ENCODE peak calls at places on chromosomes 6 and 20, in ten cellular contexts. S is stomach, O is uterus, E is endothelial cell of umbilical vein, I is heart left ventricle, K is GM12878, B is right lobe of liver, D is prostate gland, P is K562, M is Peyer's patch. G is an unnamed sample.

GRCh38 chr6:138503881-138504680 is 4.8 kb upstream of the NHSL1 start:
- DNase-seq in O (no peak), E (no peak), I (no peak), P (no peak), M (no peak), B (no peak), S (no peak), K (no peak), D (no peak), G (no peak)

GRCh38 chr6:14499804-14500203 is 382.2 kb downstream of the CD83 start:
- DNase-seq in S (no peak), E (no peak), O (no peak), M (no peak), I (no peak), K (no peak), D (no peak), P (no peak), B (no peak), G (no peak)

GRCh38 chr6:131023834-131024504 is 39.1 kb downstream of the EPB41L2 start:
- DNase-seq in B (no peak), I (no peak), E (peak), M (no peak), O (no peak), D (no peak), K (no peak), S (no peak), P (no peak), G (no peak)

GRCh38 chr6:105591053-105591452 is 188.2 kb upstream of the PREP start:
- DNase-seq in P (no peak), O (no peak), M (no peak), D (no peak), K (peak), I (no peak), B (no peak), E (no peak), S (no peak), G (no peak)

GRCh38 chr20:49668181-49668877 is 45.3 kb downstream of the B4GALT5 start:
- DNase-seq in K (peak), I (peak), P (peak), E (no peak), O (no peak), M (peak), S (peak), B (peak), D (no peak), G (peak)

GRCh38 chr6:2536451-2536850 is 214.3 kb downstream of the MYLK4 start:
- DNase-seq in P (no peak), E (no peak), M (no peak), I (no peak), S (no peak), O (no peak), D (no peak), K (no peak), B (no peak), G (no peak)

GRCh38 chr6:145327497-145328055 is 407.7 kb downstream of the EPM2A start:
- DNase-seq in P (no peak), I (no peak), O (no peak), B (no peak), E (no peak), D (no peak), M (no peak), S (no peak), K (no peak), G (no peak)

GRCh38 chr6:18388942-18389341 is 1.8 kb downstream of the RNF144B start:
- DNase-seq in O (no peak), B (no peak), I (no peak), K (no peak), M (no peak), P (no peak), S (no peak), D (peak), E (peak), G (no peak)

GRCh38 chr6:167778497-167779122 is 48.1 kb upstream of the AFDN start:
- DNase-seq in E (no peak), P (no peak), M (peak), S (peak), B (no peak), O (no peak), I (no peak), K (no peak), D (peak), G (peak)

GRCh38 chr6:68826501-68826900 is 191.4 kb downstream of the ADGRB3 start:
- DNase-seq in K (no peak), E (no peak), B (no peak), S (no peak), D (no peak), P (no peak), M (no peak), I (no peak), O (no peak), G (no peak)

GRCh38 chr6:3209114-3210023 is 18.1 kb downstream of the TUBB2B start:
- DNase-seq in O (peak), K (peak), E (no peak), S (peak), I (peak), P (peak), M (peak), D (no peak), B (no peak), G (no peak)

GRCh38 chr6:11025911-11026635 is 18.0 kb downstream of the ELOVL2 start:
- DNase-seq in I (no peak), M (no peak), O (no peak), D (no peak), K (no peak), E (no peak), P (no peak), B (no peak), S (no peak), G (no peak)

GRCh38 chr6:150547511-150548222 is 52.0 kb upstream of the PLEKHG1 start:
- DNase-seq in D (no peak), K (no peak), B (peak), P (no peak), E (no peak), M (no peak), I (peak), S (no peak), O (no peak), G (no peak)

GRCh38 chr20:50624351-50625016 is 66.9 kb downstream of the RIPOR3 start:
- DNase-seq in M (no peak), E (no peak), I (no peak), S (peak), K (no peak), P (no peak), D (peak), B (peak), O (no peak), G (no peak)

GRCh38 chr20:51584737-51585136 is 42.2 kb upstream of the NFATC2 start:
- DNase-seq in M (no peak), B (no peak), O (no peak), E (no peak), P (no peak), D (no peak), K (no peak), S (no peak), I (no peak), G (no peak)

GRCh38 chr6:43916091-43916923 is 146.3 kb downstream of the VEGFA start:
- DNase-seq in E (no peak), B (peak), M (peak), S (no peak), K (no peak), O (no peak), I (no peak), P (peak), D (no peak), G (no peak)
- H3K27ac ChIP-seq in E (no peak), B (peak), M (no peak), S (peak), K (no peak), O (peak), I (no peak), P (peak), D (no peak), G (peak)

GRCh38 chr6:30326446-30327231 is at the start of gene TRIM39:
- DNase-seq in O (peak), P (peak), K (peak), B (peak), I (peak), E (peak), S (peak), D (peak), M (peak), G (peak)

GRCh38 chr6:30325873-30326445 is 768 bp upstream of the TRIM39 start:
- DNase-seq in E (no peak), I (peak), M (peak), P (peak), K (peak), B (no peak), O (peak), D (no peak), S (no peak), G (no peak)

GRCh38 chr6:30323806-30324205 is 2.9 kb upstream of the TRIM39 start:
- DNase-seq in E (no peak), K (no peak), P (no peak), M (no peak), S (no peak), O (no peak), D (no peak), B (no peak), I (no peak), G (no peak)

GRCh38 chr6:30327232-30327746 is 562 bp downstream of the TRIM39 start:
- DNase-seq in M (no peak), S (no peak), P (no peak), E (no peak), I (no peak), B (no peak), D (no peak), O (no peak), K (peak), G (no peak)

DNA sequence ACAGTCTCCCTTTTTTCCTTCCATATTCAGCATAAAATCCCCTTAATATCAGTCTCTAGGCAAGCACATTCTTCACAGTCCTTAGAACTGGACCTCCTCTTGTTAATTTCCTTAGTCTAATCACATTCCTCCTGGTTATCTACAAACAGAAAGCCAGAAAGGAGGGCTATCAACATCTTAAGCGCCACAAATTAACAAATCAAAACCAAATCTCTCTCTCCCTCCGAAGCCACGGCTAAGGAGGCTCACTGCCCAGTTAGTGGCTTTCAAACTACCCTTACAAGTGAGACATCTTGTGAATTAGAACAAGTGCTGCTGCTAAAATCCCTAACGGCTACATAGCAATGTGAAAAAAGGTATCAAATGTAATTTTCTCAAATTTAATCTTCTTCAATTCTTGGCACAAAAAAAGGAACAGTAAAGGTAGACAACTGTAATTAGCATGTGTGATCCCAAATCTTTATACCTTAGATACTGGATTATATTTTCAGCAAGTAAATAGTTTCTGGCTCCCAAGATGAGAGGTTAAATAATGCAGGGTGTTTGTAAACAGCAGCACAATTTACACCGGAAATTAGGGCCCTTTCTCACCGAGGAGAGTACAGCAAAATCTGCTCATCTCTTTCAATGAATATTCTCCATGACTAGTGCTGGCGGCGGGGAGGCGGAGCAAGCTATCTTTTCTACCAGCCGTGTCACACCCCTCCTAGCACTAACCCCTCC is 1.4 kb upstream of the TRIM39 start:
- DNase-seq in P (no peak), I (no peak), E (peak), M (no peak), B (peak), D (peak), O (no peak), S (peak), K (peak), G (peak)
- TF ChIP-seq POLR2A in P (no peak), I (no peak), E (no peak), M (no peak), B (no peak), D (no peak), O (no peak), S (no peak), K (no peak), G (no peak)

GRCh38 chr20:59559863-59560262 is 44.5 kb upstream of the PHACTR3 start:
- DNase-seq in P (no peak), M (no peak), K (no peak), I (no peak), E (no peak), O (no peak), D (no peak), S (no peak), B (no peak), G (no peak)

GRCh38 chr20:59561228-59561605 is 43.1 kb upstream of the PHACTR3 start:
- DNase-seq in K (no peak), E (no peak), B (no peak), I (no peak), M (no peak), O (no peak), D (no peak), P (no peak), S (no peak), G (no peak)

GRCh38 chr20:59561614-59562277 is 42.6 kb upstream of the PHACTR3 start:
- DNase-seq in B (no peak), K (no peak), O (no peak), D (no peak), S (no peak), P (no peak), I (no peak), E (no peak), M (no peak), G (no peak)

GRCh38 chr20:59559024-59559817 is 45.1 kb upstream of the PHACTR3 start:
- DNase-seq in K (no peak), I (no peak), E (no peak), B (no peak), M (no peak), S (no peak), P (no peak), O (no peak), D (no peak), G (no peak)

DNA sequence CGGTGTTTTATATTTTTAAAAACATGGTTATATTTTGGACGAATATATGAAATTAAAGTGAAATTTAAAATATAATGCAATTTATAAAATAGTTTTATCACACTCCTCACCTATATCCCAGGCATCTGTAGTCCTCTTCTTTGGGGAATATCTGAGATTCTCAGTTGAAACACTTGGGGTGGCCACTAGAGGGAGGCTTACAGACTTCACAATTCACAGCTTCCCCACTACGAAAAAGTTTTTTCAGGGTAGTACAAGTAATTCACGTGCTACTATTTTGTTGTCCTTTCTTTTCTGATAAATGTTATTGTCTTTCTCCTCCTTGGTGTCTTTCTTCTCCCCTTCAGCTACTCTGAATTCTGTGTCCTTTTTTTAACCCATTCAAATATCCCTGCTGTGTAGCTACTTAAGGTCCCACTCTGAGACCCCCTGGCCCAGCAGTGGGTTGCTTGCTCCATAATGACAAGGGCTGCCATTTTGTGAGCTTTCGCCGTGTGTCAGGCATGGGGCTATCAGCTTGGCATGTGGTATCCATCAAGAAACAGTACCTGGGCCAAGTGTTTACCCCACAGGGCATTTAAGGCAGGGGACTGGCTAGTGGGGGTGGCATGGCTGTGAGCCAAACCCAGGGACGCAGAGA is 43.6 kb upstream of the PHACTR3 start:
- DNase-seq in M (no peak), I (no peak), D (no peak), K (no peak), O (no peak), S (no peak), E (no peak), B (no peak), P (peak), G (no peak)
- TF ChIP-seq CTCF in M (peak), I (peak), D (no peak), K (peak), O (no peak), S (peak), E (peak), B (peak), P (peak), G (peak)

DNA sequence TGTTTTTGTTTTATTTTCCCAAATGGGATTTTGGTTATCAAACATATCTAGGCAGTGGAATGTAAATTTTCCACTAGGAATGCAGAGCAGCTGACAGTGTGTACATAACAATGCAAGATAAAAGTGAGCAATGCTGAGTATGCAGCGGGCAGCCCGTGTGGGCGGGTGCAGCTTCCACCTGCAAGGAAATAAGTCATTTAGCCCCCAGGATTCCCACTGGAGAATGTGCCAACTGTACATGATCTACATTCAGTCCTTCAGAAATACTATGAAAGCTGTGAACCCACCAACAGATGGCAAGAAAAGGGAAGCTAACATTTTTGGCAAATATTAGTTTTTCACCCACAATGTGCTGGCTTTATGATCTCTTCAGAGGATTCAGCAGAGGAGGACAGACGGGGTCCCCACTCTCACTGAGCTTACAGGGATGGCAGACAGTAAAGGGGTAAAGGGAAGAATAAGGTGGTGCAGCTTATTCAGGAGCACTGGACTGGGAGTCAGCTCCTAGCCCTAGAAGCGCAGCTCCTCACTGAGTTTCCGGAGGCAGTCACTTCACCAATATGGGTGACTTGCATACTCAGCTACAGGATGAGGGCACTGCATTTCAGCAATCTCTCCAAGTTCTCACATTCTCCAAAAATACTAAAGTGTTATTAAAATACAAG is 44.2 kb downstream of the DCDC2 start:
- DNase-seq in B (peak), S (peak), O (no peak), E (peak), I (no peak), M (no peak), P (no peak), D (no peak), K (no peak), G (no peak)
- H3K27ac ChIP-seq in B (no peak), S (no peak), O (no peak), E (no peak), I (no peak), M (no peak), P (no peak), D (no peak), K (no peak), G (no peak)